ENCODE peak calls at places on chromosomes 7 and 10, in eight cellular contexts. S is uterus; O is lung; E is fibroblast of the aortic adventitia; L is brain microvascular endothelial cell; P is CD8-positive, alpha-beta T cell; R is heart left ventricle; A is dorsolateral prefrontal cortex. J is an unnamed sample.

GRCh38 chr7:12759112-12759511 is 71.7 kb downstream of the ARL4A start:
- DNase-seq in A (no peak), E (peak), L (no peak), O (no peak), S (no peak), R (no peak), P (no peak), J (peak)

GRCh38 chr7:55961994-55962393 is 2.4 kb upstream of the NIPSNAP2 start:
- DNase-seq in A (no peak), S (no peak), E (no peak), R (no peak), O (no peak), P (no peak), L (no peak), J (no peak)

GRCh38 chr10:122239578-122240257 is 31.4 kb upstream of the BTBD16 start:
- DNase-seq in A (no peak), S (no peak), L (peak), R (no peak), P (no peak), O (no peak), E (peak), J (peak)

GRCh38 chr7:91168766-91169518 is 95.3 kb upstream of the FZD1 start:
- DNase-seq in E (no peak), P (no peak), S (no peak), O (no peak), L (peak), R (no peak), A (no peak), J (peak)

GRCh38 chr10:114223066-114223465 is 16.0 kb upstream of the VWA2 start:
- DNase-seq in P (no peak), S (no peak), O (no peak), R (peak), E (no peak), A (no peak), L (no peak), J (no peak)

GRCh38 chr7:12257582-12257981 is 46.5 kb downstream of the TMEM106B start:
- DNase-seq in S (no peak), O (no peak), P (no peak), R (no peak), E (peak), A (no peak), L (peak), J (peak)

GRCh38 chr7:134649231-134649775 is 2.6 kb downstream of the BPGM start:
- DNase-seq in E (no peak), A (no peak), R (no peak), O (no peak), L (no peak), S (no peak), P (no peak), J (no peak)

GRCh38 chr10:73459683-73460314 is 26.4 kb upstream of the MSS51 start:
- DNase-seq in S (no peak), R (no peak), E (peak), P (no peak), L (no peak), A (no peak), O (no peak), J (no peak)

GRCh38 chr7:106823631-106824030 is 41.5 kb upstream of the PIK3CG start:
- DNase-seq in P (no peak), O (no peak), L (no peak), R (no peak), E (no peak), A (no peak), S (no peak), J (no peak)

GRCh38 chr7:116399808-116400207 is 99.7 kb upstream of the CAV2 start:
- DNase-seq in A (no peak), R (no peak), O (no peak), L (peak), E (peak), S (no peak), P (no peak), J (peak)

GRCh38 chr10:63376560-63377304 is 89.0 kb downstream of the JMJD1C start:
- DNase-seq in P (no peak), A (no peak), R (no peak), O (no peak), S (no peak), E (peak), L (peak), J (peak)

GRCh38 chr10:103416436-103417147 is 20.2 kb downstream of the PDCD11 start:
- DNase-seq in L (peak), S (peak), E (peak), R (no peak), P (peak), A (no peak), O (no peak), J (peak)

GRCh38 chr7:112869111-112869774 is 79.0 kb upstream of the TMEM168 start:
- DNase-seq in A (no peak), O (peak), P (peak), L (peak), E (peak), R (no peak), S (no peak), J (peak)

GRCh38 chr10:130809761-130810515 is 501.6 kb downstream of the TCERG1L start:
- DNase-seq in R (no peak), L (no peak), P (no peak), S (no peak), O (no peak), A (no peak), E (no peak), J (no peak)

GRCh38 chr7:34165927-34166550 is 260.7 kb downstream of the BMPER start:
- DNase-seq in L (peak), R (no peak), O (no peak), S (no peak), A (no peak), P (no peak), E (peak), J (peak)
- TF ChIP-seq CTCF in L (peak), R (peak), O (no peak), S (peak), A (peak), P (no peak), E (peak), J (peak)

GRCh38 chr7:45102785-45103712 is 8.4 kb downstream of the TBRG4 start:
- DNase-seq in O (no peak), R (no peak), E (no peak), S (no peak), L (no peak), P (no peak), A (no peak), J (no peak)
- H3K4me3 ChIP-seq in O (no peak), R (no peak), E (no peak), S (no peak), L (no peak), P (no peak), A (no peak), J (no peak)

GRCh38 chr7:65750511-65751344 is 122.1 kb upstream of the VKORC1L1 start:
- DNase-seq in L (peak), R (peak), P (peak), A (peak), O (peak), S (peak), E (peak), J (peak)
- TF ChIP-seq CTCF in L (peak), R (no peak), P (no peak), A (peak), O (no peak), S (peak), E (no peak), J (no peak)

DNA sequence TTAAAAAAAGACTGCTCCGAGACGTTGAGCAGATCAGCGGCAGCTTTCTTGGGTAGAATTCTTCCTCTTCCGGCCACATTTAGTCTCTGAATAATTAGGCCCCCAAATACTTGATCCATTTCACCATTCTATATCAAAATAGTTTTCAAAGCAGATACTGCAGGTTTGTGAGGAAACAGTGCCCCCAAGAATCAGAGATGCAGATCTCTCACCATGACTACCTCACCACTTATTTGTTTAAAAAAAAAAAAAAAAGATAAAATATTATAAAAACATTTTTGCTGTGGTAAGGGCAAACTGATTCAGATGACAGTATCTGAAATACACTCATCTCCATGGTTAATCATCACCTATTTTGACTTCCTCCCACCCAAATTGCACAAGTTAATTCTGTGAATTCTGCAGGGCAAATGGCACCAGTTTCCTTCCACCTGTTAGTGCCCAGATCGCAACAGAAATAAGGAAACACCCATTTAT is 210.4 kb downstream of the FAM107B start:
- DNase-seq in P (no peak), O (no peak), A (no peak), E (no peak), S (no peak), L (no peak), R (no peak), J (no peak)
- H3K4me3 ChIP-seq in P (no peak), O (no peak), A (no peak), E (no peak), S (no peak), L (no peak), R (no peak), J (no peak)

DNA sequence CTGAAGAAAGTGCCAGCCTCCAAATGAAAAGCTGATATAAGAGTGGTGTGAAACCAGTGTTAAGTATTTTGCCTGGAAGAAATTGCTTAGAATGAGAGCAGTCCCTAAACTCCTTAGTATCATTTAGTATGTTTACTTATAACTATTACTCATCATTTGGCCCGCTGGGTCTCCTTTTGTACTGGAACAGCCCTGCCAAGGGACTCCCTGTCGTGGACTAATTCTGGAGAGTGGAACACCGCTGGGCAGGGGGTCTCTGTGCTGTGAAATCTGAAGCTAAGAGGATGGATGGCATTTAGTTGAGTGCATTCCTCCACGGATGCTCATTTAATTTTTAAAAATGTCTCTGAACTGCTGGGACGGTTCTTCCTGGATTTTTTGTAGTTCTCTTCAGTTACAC is 889.9 kb upstream of the C7orf33 start:
- DNase-seq in P (no peak), O (no peak), E (no peak), A (no peak), R (no peak), L (no peak), S (no peak), J (no peak)
- TF ChIP-seq CTCF in P (no peak), O (no peak), E (no peak), A (no peak), R (no peak), L (no peak), S (no peak), J (no peak)

DNA sequence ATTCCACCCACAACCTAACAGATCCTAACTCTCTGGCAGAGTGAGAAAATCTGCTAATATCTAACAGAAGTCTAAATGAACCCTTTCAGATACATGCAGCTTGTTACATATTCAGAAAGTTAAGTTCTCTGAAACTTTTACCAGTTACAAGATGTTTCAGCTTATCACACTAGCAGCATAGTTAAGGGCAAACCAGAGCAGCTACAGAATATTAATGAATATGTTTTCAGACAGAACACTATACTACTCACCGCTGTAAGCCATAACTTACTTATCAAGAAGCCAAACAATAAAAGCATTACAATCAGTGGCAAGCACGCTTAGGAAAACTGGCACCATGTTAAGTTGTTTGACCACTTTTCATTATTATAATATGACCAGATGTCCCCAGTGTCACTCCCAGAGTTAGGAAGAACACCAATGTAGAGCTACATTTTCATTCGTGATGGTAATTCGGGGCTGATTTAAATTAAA is 2.7 kb downstream of the ITGB1 start:
- DNase-seq in P (no peak), L (no peak), A (no peak), O (no peak), R (no peak), E (no peak), S (no peak), J (no peak)
- H3K4me3 ChIP-seq in P (no peak), L (peak), A (peak), O (no peak), R (peak), E (peak), S (peak), J (peak)

GRCh38 chr10:43076311-43076875 is 476 bp upstream of the RET start:
- DNase-seq in O (no peak), E (no peak), P (no peak), R (no peak), S (no peak), L (no peak), A (no peak), J (no peak)
- TF ChIP-seq CTCF in O (no peak), E (no peak), P (no peak), R (no peak), S (no peak), L (no peak), A (no peak), J (no peak)

GRCh38 chr7:49883933-49884332 is 110.5 kb downstream of the VWC2 start:
- DNase-seq in L (no peak), S (no peak), R (no peak), A (no peak), P (no peak), E (no peak), O (no peak), J (no peak)

DNA sequence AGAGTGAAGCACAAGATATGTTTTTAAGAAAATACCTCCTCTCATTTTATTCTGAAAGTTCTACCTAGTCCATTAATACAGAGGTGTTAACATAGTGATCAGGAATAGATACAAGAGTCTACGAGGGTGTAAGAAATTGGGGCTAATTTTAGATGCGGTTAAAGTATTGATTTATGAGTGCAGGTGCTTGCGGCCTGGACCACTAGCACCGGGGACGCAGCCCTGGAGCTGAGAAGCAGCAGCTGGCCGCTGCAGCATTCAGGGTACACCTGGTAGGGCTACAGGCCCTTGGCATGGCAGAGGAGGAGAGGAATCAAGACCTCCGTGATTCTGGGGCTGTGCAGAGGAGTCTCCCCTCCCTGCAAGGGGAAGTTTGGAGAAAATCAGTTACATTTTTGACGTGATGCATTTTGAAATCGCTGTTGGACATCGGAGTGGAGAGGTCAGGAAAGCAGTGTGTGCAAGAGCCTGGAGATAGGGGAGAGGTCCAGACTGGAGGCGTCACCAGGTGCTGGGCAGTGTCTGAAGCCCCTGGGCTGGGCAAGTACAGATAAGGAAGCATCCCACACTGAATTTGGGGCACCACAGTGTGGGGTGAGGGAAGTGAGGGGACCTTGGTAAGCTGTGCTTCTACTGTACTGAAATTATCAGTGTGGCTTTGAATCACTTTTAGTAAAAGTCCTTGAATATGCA is 112.3 kb downstream of the VWC2 start:
- DNase-seq in L (no peak), R (no peak), S (no peak), O (no peak), E (no peak), A (no peak), P (no peak), J (no peak)
- H3K4me3 ChIP-seq in L (no peak), R (no peak), S (no peak), O (no peak), E (no peak), A (no peak), P (no peak), J (no peak)

GRCh38 chr10:6497524-6498140 is 82.4 kb downstream of the PRKCQ start:
- DNase-seq in L (no peak), R (no peak), S (no peak), E (no peak), A (no peak), O (no peak), P (no peak), J (no peak)
- TF ChIP-seq CTCF in L (no peak), R (no peak), S (no peak), E (no peak), A (no peak), O (no peak), P (no peak), J (no peak)